ENCODE peak calls at places on chromosomes 5 and 9, in eight cellular contexts. X is right cardiac atrium; F is stimulated activated CD8-positive, alpha-beta memory T cell treated with anti-CD3 and anti-CD28 coated beads, Interleukin-12 subunit alpha, Interleukin-12 subunit beta, amount 100 ng/mL, for 4 hours; O is adrenal gland; T is RWPE1; C is AML-193; E is HFFc6; G is HuH-7. U is an unnamed sample.

GRCh38 chr9:22238809-22239684 is 207.6 kb upstream of the DMRTA1 start:
- DNase-seq in G (no peak), C (peak), E (peak), T (peak), F (no peak), X (no peak), O (no peak), U (no peak)

GRCh38 chr5:60333103-60333502 is 366.9 kb downstream of the DEPDC1B start:
- DNase-seq in C (no peak), F (no peak), G (no peak), X (no peak), T (peak), E (peak), O (no peak), U (no peak)

GRCh38 chr5:5421149-5421960 is 1.1 kb upstream of the ICE1 start:
- DNase-seq in T (no peak), E (no peak), G (no peak), C (no peak), X (no peak), O (no peak), F (no peak), U (peak)

GRCh38 chr9:73137286-73137899 is 14.3 kb upstream of the ANXA1 start:
- DNase-seq in X (no peak), E (no peak), F (no peak), T (no peak), O (no peak), G (no peak), C (no peak), U (no peak)

GRCh38 chr5:73451218-73452130 is 2.9 kb upstream of the FOXD1 start:
- DNase-seq in E (peak), C (no peak), T (peak), F (peak), O (no peak), G (peak), X (peak), U (peak)

GRCh38 chr5:171494452-171495121 is 75.1 kb downstream of the FGF18 start:
- DNase-seq in X (peak), O (peak), F (no peak), T (peak), G (no peak), C (no peak), E (peak), U (peak)

GRCh38 chr5:74409737-74410136 is 230.8 kb downstream of the ENC1 start:
- DNase-seq in F (no peak), O (no peak), C (no peak), X (no peak), G (no peak), E (no peak), T (no peak), U (no peak)

GRCh38 chr9:121636411-121636865 is 15.0 kb upstream of the DAB2IP start:
- DNase-seq in E (no peak), T (peak), C (no peak), X (peak), O (no peak), F (no peak), G (no peak), U (no peak)

GRCh38 chr9:136946228-136946892 is 1.3 kb downstream of the C8G start:
- DNase-seq in O (no peak), C (no peak), G (no peak), F (no peak), T (no peak), X (peak), E (no peak), U (no peak)

GRCh38 chr9:20624201-20625002 is 2.1 kb upstream of the MLLT3 start:
- DNase-seq in G (no peak), E (peak), C (peak), F (no peak), T (peak), O (peak), X (peak), U (peak)

GRCh38 chr9:34072868-34073590 is 24.3 kb upstream of the UBAP2 start:
- DNase-seq in O (peak), C (no peak), X (no peak), F (no peak), T (peak), G (peak), E (peak), U (no peak)

GRCh38 chr9:18331808-18332209 is 142.1 kb upstream of the ADAMTSL1 start:
- DNase-seq in F (no peak), X (no peak), T (no peak), C (no peak), O (no peak), G (no peak), E (no peak), U (peak)

GRCh38 chr9:16712800-16713199 is 157.7 kb downstream of the BNC2 start:
- DNase-seq in X (no peak), T (no peak), C (no peak), O (no peak), G (no peak), F (no peak), E (no peak), U (no peak)

GRCh38 chr9:114364123-114364522 is 23.7 kb downstream of the AKNA start:
- DNase-seq in T (peak), G (peak), C (peak), O (no peak), F (no peak), E (peak), X (no peak), U (no peak)

GRCh38 chr9:34590376-34591090 is 1.0 kb upstream of the CNTFR start:
- DNase-seq in C (no peak), E (no peak), O (no peak), T (no peak), G (no peak), X (peak), F (no peak), U (no peak)

GRCh38 chr5:144307726-144308125 is 137.1 kb downstream of the KCTD16 start:
- DNase-seq in F (no peak), E (no peak), X (no peak), C (no peak), O (no peak), G (no peak), T (no peak), U (peak)

GRCh38 chr5:178419196-178419595 is 171.0 kb downstream of the COL23A1 start:
- DNase-seq in E (no peak), F (no peak), T (no peak), G (no peak), C (no peak), O (no peak), X (no peak), U (no peak)

GRCh38 chr9:107397076-107398049 is 92.2 kb downstream of the KLF4 start:
- DNase-seq in T (no peak), G (no peak), E (no peak), F (no peak), X (no peak), O (no peak), C (no peak), U (no peak)

GRCh38 chr5:172403822-172404221 is 50.5 kb downstream of the SH3PXD2B start:
- DNase-seq in F (no peak), X (peak), C (no peak), T (no peak), O (peak), E (no peak), G (no peak), U (no peak)

GRCh38 chr5:37133939-37134338 is 115.2 kb downstream of the CPLANE1 start:
- DNase-seq in O (no peak), T (peak), X (no peak), F (no peak), C (no peak), E (peak), G (no peak), U (no peak)

GRCh38 chr5:76046761-76047160 is 36.4 kb upstream of the SV2C start:
- DNase-seq in T (no peak), G (no peak), X (no peak), E (no peak), F (no peak), C (no peak), O (no peak), U (no peak)

GRCh38 chr9:123216387-123216786 is 52.0 kb downstream of the STRBP start:
- DNase-seq in O (no peak), G (no peak), T (peak), C (no peak), E (no peak), F (no peak), X (no peak), U (no peak)

GRCh38 chr5:31726952-31727351 is 88.0 kb downstream of the PDZD2 start:
- DNase-seq in G (no peak), E (no peak), X (peak), F (no peak), O (no peak), C (no peak), T (no peak), U (no peak)

GRCh38 chr9:109972026-109973005 is 192.3 kb downstream of the PALM2AKAP2 start:
- DNase-seq in F (no peak), O (peak), C (no peak), T (no peak), G (no peak), E (no peak), X (no peak), U (no peak)

GRCh38 chr5:72673180-72673579 is 143.3 kb upstream of the TNPO1 start:
- DNase-seq in C (no peak), O (no peak), E (no peak), T (no peak), F (no peak), G (no peak), X (no peak), U (no peak)

GRCh38 chr5:43627028-43627427 is 24.0 kb downstream of the NNT start:
- DNase-seq in X (no peak), T (peak), C (peak), G (peak), O (peak), F (no peak), E (peak), U (peak)

GRCh38 chr5:95934207-95934804 is 27.3 kb downstream of the ELL2 start:
- DNase-seq in F (no peak), C (no peak), T (no peak), X (no peak), O (no peak), E (no peak), G (no peak), U (no peak)

GRCh38 chr5:137933491-137933911 is 44.2 kb downstream of the PKD2L2 start:
- DNase-seq in F (no peak), T (no peak), E (no peak), C (no peak), X (no peak), O (no peak), G (no peak), U (peak)

GRCh38 chr5:108259306-108259705 is 122.6 kb downstream of the FBXL17 start:
- DNase-seq in F (no peak), E (peak), T (no peak), O (no peak), C (no peak), G (no peak), X (no peak), U (no peak)

GRCh38 chr5:154308457-154309360 is 118.2 kb downstream of the GALNT10 start:
- DNase-seq in C (no peak), T (no peak), E (peak), F (no peak), O (no peak), G (no peak), X (no peak), U (peak)

GRCh38 chr9:126147620-126148522 is 178.8 kb upstream of the MVB12B start:
- DNase-seq in G (no peak), E (no peak), T (no peak), O (no peak), F (no peak), X (no peak), C (no peak), U (no peak)

GRCh38 chr9:137813167-137813566 is 64.4 kb upstream of the CACNA1B start:
- DNase-seq in F (no peak), G (no peak), O (no peak), C (no peak), T (no peak), E (no peak), X (no peak), U (no peak)

GRCh38 chr5:153490124-153491085 is at the start of gene GRIA1:
- DNase-seq in G (no peak), F (no peak), O (no peak), T (no peak), E (no peak), X (no peak), C (no peak), U (no peak)

GRCh38 chr9:89903076-89903475 is 298.3 kb downstream of the GADD45G start:
- DNase-seq in O (no peak), E (no peak), C (no peak), F (no peak), G (no peak), T (no peak), X (no peak), U (no peak)

GRCh38 chr5:154722936-154723335 is 32.2 kb upstream of the LARP1 start:
- DNase-seq in T (no peak), O (no peak), G (no peak), C (no peak), E (no peak), X (no peak), F (no peak), U (no peak)

GRCh38 chr5:95600557-95600956 is 19.3 kb upstream of the GPR150 start:
- DNase-seq in C (no peak), G (no peak), X (no peak), T (no peak), E (peak), O (no peak), F (no peak), U (no peak)